ENCODE peak calls at places on chromosomes 4 and X, in seven cellular contexts. A is GM23338, M is MM.1S, Z is neural progenitor cell, H is hepatocyte, C is HCT116, S is PC-3. K is an unnamed sample.

GRCh38 chr4:142596595-142596994 is 249.5 kb downstream of the INPP4B start:
- DNase-seq in A (no peak), M (no peak), Z (no peak), H (no peak), C (no peak), S (no peak), K (no peak)

GRCh38 chr4:52951016-52951415 is 88.9 kb downstream of the RASL11B start:
- DNase-seq in A (no peak), M (no peak), Z (no peak), H (no peak), C (no peak), S (no peak), K (no peak)

GRCh38 chrX:35726176-35726575 is 72.0 kb upstream of the MAGEB16 start:
- DNase-seq in A (peak), M (peak), Z (no peak), H (no peak), C (no peak), S (peak), K (peak)

GRCh38 chrX:9390121-9390520 is 74.7 kb upstream of the TBL1X start:
- DNase-seq in A (no peak), M (no peak), Z (no peak), H (no peak), C (no peak), S (no peak), K (no peak)

GRCh38 chr4:173486714-173487392 is 43.2 kb downstream of the HAND2 start:
- DNase-seq in A (no peak), M (no peak), Z (no peak), H (no peak), C (no peak), S (no peak), K (no peak)

GRCh38 chr4:45442466-45442865 is 681.4 kb downstream of the GABRG1 start:
- DNase-seq in A (peak), M (peak), Z (peak), H (peak), C (no peak), S (peak), K (peak)

GRCh38 chr4:9924750-9925149 is 96.5 kb downstream of the SLC2A9 start:
- DNase-seq in A (no peak), M (no peak), Z (peak), H (no peak), C (no peak), S (peak), K (peak)

GRCh38 chr4:142331646-142332045 is 514.5 kb downstream of the INPP4B start:
- DNase-seq in A (no peak), M (no peak), Z (no peak), H (no peak), C (no peak), S (no peak), K (no peak)

GRCh38 chr4:156977435-156978160 is 6.0 kb upstream of the PDGFC start:
- DNase-seq in A (no peak), M (no peak), Z (no peak), H (no peak), C (no peak), S (no peak), K (peak)

GRCh38 chrX:107508925-107509324 is 59.5 kb downstream of the FRMPD3 start:
- DNase-seq in A (peak), M (no peak), Z (no peak), H (no peak), C (no peak), S (no peak), K (no peak)

GRCh38 chrX:107507744-107508117 is 58.3 kb downstream of the FRMPD3 start:
- DNase-seq in A (no peak), M (no peak), Z (no peak), H (no peak), C (no peak), S (no peak), K (no peak)

GRCh38 chrX:107505223-107505622 is 55.8 kb downstream of the FRMPD3 start:
- DNase-seq in A (no peak), M (no peak), Z (no peak), H (no peak), C (no peak), S (peak), K (no peak)

GRCh38 chrX:107507093-107507743 is 57.8 kb downstream of the FRMPD3 start:
- DNase-seq in A (peak), M (no peak), Z (no peak), H (no peak), C (no peak), S (no peak), K (no peak)

DNA sequence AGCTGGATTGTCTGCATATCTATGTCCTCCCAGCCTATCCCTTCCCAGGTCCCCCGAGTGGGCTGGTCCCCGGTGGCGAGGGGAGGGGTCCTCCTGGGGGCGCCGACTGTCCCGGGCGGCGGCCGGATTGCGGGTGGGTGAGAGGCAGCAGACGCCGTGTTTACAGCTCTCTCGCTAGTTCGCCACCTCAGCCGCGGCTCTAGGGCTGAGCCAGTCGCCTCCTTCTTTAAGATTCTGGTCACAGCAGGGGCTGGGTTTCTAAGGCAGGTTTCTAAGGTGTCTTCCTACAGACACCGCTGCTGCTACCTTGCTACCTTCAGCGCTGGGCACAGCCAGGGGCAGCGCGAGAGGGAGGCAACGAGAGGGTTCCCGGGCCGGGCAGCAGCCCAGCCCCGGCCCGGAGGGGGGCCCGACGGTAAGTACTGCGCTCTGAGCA is 57.2 kb downstream of the FRMPD3 start:
- DNase-seq in A (peak), M (no peak), Z (no peak), H (no peak), C (no peak), S (no peak), K (no peak)
- TF ChIP-seq EZH2 in A (no peak), M (no peak), Z (peak), H (peak), C (no peak), S (no peak), K (no peak)

DNA sequence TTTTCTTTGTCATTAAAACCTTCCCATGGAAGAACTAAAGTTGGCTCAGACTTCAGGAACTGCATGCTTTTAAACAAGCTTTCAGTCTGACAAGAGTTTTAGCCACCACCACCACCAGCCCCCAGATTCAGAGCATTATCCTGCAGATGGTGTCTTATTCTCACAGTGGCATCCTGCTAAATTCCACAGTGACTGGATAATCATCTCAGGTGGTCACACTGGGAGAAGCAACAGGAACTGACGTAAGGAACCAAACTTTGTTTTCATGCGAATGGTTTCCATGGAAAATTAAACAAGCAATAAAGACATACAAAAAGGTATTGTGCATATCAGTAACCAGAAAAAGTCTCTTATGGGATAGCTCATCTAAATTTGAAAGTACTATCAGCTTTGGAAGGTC is 370.7 kb downstream of the FBXW7 start:
- DNase-seq in A (peak), M (no peak), Z (no peak), H (no peak), C (no peak), S (peak), K (peak)
- H3K4me3 ChIP-seq in A (no peak), M (no peak), Z (no peak), H (no peak), C (no peak), S (no peak), K (no peak)

DNA sequence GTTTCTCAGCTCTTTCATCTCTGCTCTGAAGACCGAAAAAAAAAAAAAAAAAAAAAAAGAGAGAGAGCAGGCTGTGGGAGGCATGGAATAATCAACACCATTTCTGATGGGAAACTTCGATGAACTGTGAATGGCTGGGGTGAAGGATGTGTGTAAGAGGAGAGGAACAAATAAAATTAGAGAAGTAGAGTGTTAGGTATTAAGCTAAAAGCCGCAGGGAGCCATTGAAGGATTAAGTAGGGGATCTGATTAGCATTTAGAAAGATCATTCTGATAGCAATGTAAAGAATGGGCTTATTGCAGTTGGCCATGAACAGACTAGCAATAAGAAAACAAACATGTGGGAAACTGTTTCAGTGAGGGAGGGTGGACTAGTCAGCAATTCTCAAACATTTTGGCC is 33.6 kb upstream of the JADE1 start:
- DNase-seq in A (no peak), M (no peak), Z (peak), H (no peak), C (no peak), S (no peak), K (no peak)
- TF ChIP-seq EZH2phosphoT487 in A (no peak), M (no peak), Z (no peak), H (no peak), C (no peak), S (no peak), K (no peak)

GRCh38 chrX:136143714-136144113 is 3.6 kb upstream of the FHL1 start:
- DNase-seq in A (no peak), M (peak), Z (no peak), H (no peak), C (no peak), S (no peak), K (no peak)

GRCh38 chrX:136148391-136148790 is 1.1 kb downstream of the FHL1 start:
- DNase-seq in A (peak), M (no peak), Z (no peak), H (no peak), C (no peak), S (no peak), K (no peak)

GRCh38 chrX:136147320-136147901 is at the start of gene FHL1:
- DNase-seq in A (peak), M (peak), Z (peak), H (peak), C (no peak), S (peak), K (peak)

GRCh38 chrX:136147966-136148365 is 633 bp downstream of the FHL1 start:
- DNase-seq in A (peak), M (no peak), Z (peak), H (no peak), C (no peak), S (no peak), K (no peak)

DNA sequence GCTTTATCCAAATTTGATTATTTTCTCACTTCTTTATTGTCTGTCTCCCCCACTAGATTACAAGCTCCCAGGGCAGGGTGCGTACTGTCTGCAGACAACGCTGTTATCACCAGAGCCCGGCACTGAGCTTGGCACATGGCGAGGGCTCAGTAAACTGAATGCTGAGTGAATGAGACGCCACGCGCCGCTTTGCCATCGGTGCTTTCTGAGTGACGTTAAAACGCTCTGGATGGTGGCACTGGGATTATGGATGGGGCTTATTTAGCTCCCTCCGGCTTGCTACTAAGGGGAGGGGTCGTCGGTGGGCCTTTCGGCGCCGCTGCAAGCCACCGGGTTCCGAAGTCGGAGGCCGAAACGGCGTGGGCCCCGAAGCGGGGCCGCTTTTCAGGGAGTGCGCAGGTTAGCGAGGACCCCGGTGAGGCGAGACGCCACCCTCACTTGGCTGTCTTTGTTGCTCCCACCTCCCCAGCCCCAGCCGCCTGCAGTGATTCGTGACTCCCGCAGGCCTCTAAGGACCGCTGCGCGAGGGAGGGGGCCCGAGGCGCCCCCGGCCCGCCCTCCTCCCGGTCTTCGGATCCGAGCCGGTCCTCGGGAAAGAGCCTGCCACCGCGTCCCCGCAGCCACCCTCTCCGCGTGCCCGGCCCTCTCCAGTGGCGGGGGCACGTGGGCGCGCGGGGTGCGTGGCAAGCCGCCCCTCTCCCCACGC is 566 bp upstream of the FHL1 start:
- DNase-seq in A (peak), M (peak), Z (peak), H (peak), C (no peak), S (peak), K (peak)
- TF ChIP-seq EZH2 in A (no peak), M (no peak), Z (no peak), H (no peak), C (no peak), S (no peak), K (no peak)